ENCODE peak calls at places on chromosome 22, in five cellular contexts. N is RPMI8226; S is central memory CD4-positive, alpha-beta T cell; P is colonic mucosa; H is midbrain. Q is an unnamed sample.

GRCh38 chr22:44026630-44027511 is 2.8 kb downstream of the PARVB start:
- DNase-seq in N (peak; percentile 92), S (peak; percentile 53), P (peak; percentile 59), H (peak; percentile 29), Q (no peak)

GRCh38 chr22:41487037-41487963 is 18.4 kb downstream of the ACO2 start:
- DNase-seq in N (no peak), S (no peak), P (no peak), H (no peak), Q (peak; percentile 37)

GRCh38 chr22:17580461-17581031 is 17.2 kb downstream of the SLC25A18 start:
- DNase-seq in N (no peak), S (no peak), P (no peak), H (no peak), Q (no peak)

GRCh38 chr22:43820671-43821305 is 8.7 kb upstream of the EFCAB6 start:
- DNase-seq in N (no peak), S (no peak), P (no peak), H (no peak), Q (peak; percentile 19)

GRCh38 chr22:36745301-36745995 is 30.5 kb downstream of the IFT27 start:
- DNase-seq in N (no peak), S (no peak), P (no peak), H (no peak), Q (no peak)

GRCh38 chr22:35509451-35509850 is 31.2 kb upstream of the RASD2 start:
- DNase-seq in N (no peak), S (no peak), P (no peak), H (no peak), Q (no peak)

GRCh38 chr22:24225951-24226350 is 18.9 kb downstream of the GGT5 start:
- DNase-seq in N (no peak), S (no peak), P (no peak), H (no peak), Q (no peak)

GRCh38 chr22:39535831-39536449 is 3.4 kb upstream of the RPS19BP1 start:
- DNase-seq in N (no peak), S (no peak), P (no peak), H (no peak), Q (no peak)

GRCh38 chr22:35708453-35708852 is 9.2 kb upstream of the APOL5 start:
- DNase-seq in N (no peak), S (no peak), P (no peak), H (no peak), Q (no peak)